ENCODE peak calls at places on chromosomes 4 and X, in four cellular contexts. P, K, R and U are unnamed samples.
A peak's percentile ranks its signal among the peaks of the same experiment; 100 is the strongest.

GRCh38 chrX:1534321-1535168 is 2.4 kb downstream of the P2RY8 start:
- DNase-seq in P (no peak), K (no peak), R (no peak), U (no peak)

GRCh38 chrX:22196151-22196550 is 76.6 kb upstream of the CBLL2 start:
- DNase-seq in P (no peak), K (no peak), R (no peak), U (no peak)

GRCh38 chr4:55528495-55528894 is 18.2 kb downstream of the CLOCK start:
- DNase-seq in P (no peak), K (no peak), R (no peak), U (no peak)

GRCh38 chr4:127045872-127046271 is 586.9 kb upstream of the INTU start:
- DNase-seq in P (no peak), K (no peak), R (no peak), U (no peak)

GRCh38 chrX:10023821-10024220 is 56.7 kb downstream of the CLDN34 start:
- DNase-seq in P (no peak), K (no peak), R (no peak), U (no peak)

GRCh38 chrX:63735882-63736281 is 49.1 kb downstream of the ARHGEF9 start:
- DNase-seq in P (peak; percentile 56), K (no peak), R (no peak), U (no peak)

GRCh38 chr4:117326091-117326490 is 240.7 kb upstream of the TRAM1L1 start:
- DNase-seq in P (no peak), K (no peak), R (no peak), U (no peak)

GRCh38 chr4:147094228-147094627 is 148.6 kb upstream of the TTC29 start:
- DNase-seq in P (no peak), K (no peak), R (no peak), U (no peak)

GRCh38 chrX:129733335-129733734 is 5.4 kb upstream of the XPNPEP2 start:
- DNase-seq in P (no peak), K (no peak), R (no peak), U (no peak)

GRCh38 chrX:149114874-149115273 is 390.2 kb downstream of the IDS start:
- DNase-seq in P (no peak), K (no peak), R (no peak), U (no peak)

GRCh38 chr4:54228563-54229501 is at the start of gene PDGFRA:
- DNase-seq in P (peak; percentile 85), K (no peak), R (no peak), U (no peak)

GRCh38 chr4:7051905-7052304 is 8.7 kb downstream of the TADA2B start:
- DNase-seq in P (no peak), K (no peak), R (no peak), U (no peak)

GRCh38 chr4:94649381-94650128 is 108.2 kb upstream of the BMPR1B start:
- DNase-seq in P (no peak), K (no peak), R (no peak), U (no peak)
- H3K4me3 ChIP-seq in P (no peak overlapping the region), K (no peak overlapping the region), R (no peak overlapping the region), U (peak overlapping the region; percentile 23)

GRCh38 chr4:183571350-183572076 is 66.7 kb downstream of the ING2 start:
- DNase-seq in P (no peak), K (no peak), R (peak; percentile 18), U (peak; percentile 19)
- H3K4me3 ChIP-seq in P (no peak overlapping the region), K (no peak overlapping the region), R (no peak overlapping the region), U (peak overlapping the region; percentile 25)

GRCh38 chr4:38985363-38986065 is 46.7 kb downstream of the TMEM156 start:
- DNase-seq in P (no peak), K (no peak), R (no peak), U (no peak)
- H3K4me3 ChIP-seq in P (no peak overlapping the region), K (no peak overlapping the region), R (no peak overlapping the region), U (no peak overlapping the region)

DNA sequence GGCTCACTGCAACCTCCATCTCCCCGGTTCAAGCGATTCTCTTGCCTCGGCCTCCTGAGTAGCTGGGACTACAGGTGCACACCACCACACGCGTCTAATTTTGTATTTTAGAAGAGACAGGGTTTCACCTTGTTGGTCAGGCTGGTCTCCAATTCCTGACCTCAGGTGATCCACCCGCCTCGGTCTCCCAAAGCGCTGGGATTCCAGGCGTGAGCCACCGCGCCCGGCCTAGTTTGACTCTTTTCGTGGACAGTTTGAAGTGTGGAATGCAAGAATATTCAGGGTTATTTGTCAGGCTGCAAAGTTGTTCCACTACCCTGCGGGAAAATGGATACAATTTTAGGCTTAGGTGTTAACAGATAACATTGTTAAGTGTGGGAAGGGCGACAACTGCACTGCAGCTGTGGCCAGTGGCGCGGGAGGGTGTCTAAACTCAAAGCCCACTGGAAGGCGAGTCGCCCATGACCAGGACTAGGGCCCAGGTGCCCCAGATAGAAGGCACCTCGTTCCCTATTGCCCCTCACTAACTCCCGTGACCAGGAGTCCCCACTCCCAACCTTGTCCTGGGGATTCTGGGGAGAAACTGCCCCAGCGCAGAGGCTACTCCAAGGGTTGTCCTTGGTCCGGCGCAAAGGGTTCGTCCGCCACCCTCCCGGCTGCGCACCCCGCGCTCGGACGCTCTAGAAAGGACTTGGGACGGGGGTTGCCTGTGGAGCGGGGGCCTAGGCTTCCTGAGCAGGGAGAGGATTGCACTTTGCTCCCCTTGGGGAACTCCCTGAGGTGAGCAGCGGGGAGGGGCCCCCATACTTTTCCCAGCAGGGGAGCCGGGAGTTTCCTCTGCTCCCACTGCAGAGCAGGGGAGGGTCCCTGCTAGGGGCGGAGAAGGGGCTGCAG is 1.1 kb upstream of the CD99 start:
- DNase-seq in P (no peak), K (no peak), R (no peak), U (no peak)
- H3K4me3 ChIP-seq in P (peak overlapping the region; percentile 92), K (peak overlapping the region; percentile 75), R (no peak overlapping the region), U (peak overlapping the region; percentile 82)

GRCh38 chrX:41449615-41450014 is 2.5 kb downstream of the NYX start:
- DNase-seq in P (no peak), K (no peak), R (no peak), U (no peak)
- H3K4me3 ChIP-seq in P (peak overlapping the region; percentile 49), K (no peak overlapping the region), R (no peak overlapping the region), U (peak overlapping the region; percentile 1)

GRCh38 chr4:39933689-39934590 is 43.8 kb downstream of the PDS5A start:
- DNase-seq in P (no peak), K (no peak), R (no peak), U (no peak)

GRCh38 chr4:39928538-39928937 is 49.2 kb downstream of the PDS5A start:
- DNase-seq in P (no peak), K (no peak), R (no peak), U (no peak)

GRCh38 chr4:39931441-39931901 is 46.2 kb downstream of the PDS5A start:
- DNase-seq in P (no peak), K (no peak), R (no peak), U (no peak)

GRCh38 chr4:39936565-39937418 is 40.9 kb downstream of the PDS5A start:
- DNase-seq in P (no peak), K (no peak), R (peak; percentile 23), U (no peak)

GRCh38 chr4:39932776-39933402 is 44.8 kb downstream of the PDS5A start:
- DNase-seq in P (no peak), K (no peak), R (no peak), U (no peak)
- H3K4me3 ChIP-seq in P (no peak overlapping the region), K (no peak overlapping the region), R (no peak overlapping the region), U (no peak overlapping the region)

GRCh38 chrX:72308209-72308565 is 2.5 kb upstream of the CITED1 start:
- DNase-seq in P (no peak), K (no peak), R (no peak), U (no peak)
- H3K4me3 ChIP-seq in P (peak overlapping the region; percentile 71), K (no peak overlapping the region), R (no peak overlapping the region), U (peak overlapping the region; percentile 34)

DNA sequence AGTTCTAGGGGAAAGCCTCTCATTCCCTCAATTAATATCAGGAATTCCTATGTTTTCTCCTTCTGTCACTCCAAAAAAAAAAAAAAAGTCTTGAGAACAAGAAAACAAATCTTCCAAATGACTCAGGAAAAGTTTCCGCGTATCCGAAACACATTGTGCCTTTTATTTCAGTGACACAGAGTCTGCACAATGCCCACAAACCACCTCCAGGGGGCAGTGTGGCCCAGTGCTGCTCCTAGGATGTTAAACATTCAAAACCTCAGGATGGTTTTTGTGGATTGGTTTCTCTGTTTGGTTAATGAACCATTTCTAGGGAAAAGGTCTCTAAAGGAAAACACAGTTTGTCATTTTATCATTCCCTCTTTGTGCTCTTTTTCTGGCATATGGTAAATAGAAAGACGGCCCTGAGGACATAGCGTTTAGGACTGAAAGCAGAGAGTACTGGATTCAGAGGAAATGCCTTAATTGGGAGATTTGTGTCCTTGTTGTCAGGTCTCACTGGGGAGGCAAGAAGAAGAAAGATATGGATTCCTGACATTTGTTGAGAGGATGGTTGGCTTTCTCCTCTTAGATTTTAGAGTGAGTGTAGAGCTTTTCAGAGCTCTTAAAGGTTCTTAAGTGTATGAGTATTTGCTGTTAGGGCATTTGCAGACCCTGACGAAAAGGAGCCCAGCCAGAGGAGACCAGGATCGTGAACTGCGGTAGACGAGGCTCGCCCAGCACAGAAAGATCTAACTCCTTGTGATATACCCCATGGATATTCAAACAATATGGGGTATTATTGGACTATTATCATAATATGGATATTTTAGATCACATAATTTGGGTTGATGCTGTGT is 65.7 kb upstream of the MAP9 start:
- DNase-seq in P (peak; percentile 82), K (peak; percentile 49), R (peak; percentile 33), U (peak; percentile 15)
- H3K4me3 ChIP-seq in P (peak overlapping the region; percentile 42), K (peak overlapping the region; percentile 37), R (no peak overlapping the region), U (peak overlapping the region; percentile 39)

DNA sequence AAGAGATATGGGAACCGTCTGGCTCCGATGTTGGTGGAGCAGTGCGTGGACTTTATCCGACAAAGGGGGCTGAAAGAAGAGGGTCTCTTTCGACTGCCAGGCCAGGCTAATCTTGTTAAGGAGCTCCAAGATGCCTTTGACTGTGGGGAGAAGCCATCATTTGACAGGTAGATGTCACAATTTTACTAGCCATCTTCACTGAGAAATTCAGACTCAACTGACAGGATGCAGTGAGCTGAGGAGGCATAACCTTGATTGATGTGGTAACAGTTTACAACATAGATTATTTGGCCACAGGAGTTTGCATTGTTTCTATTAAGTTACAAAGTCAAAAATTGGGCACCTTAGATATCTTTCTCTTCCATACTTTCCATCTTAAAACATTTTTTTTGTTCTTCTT is 417.7 kb downstream of the MAPK10 start:
- DNase-seq in P (no peak), K (no peak), R (no peak), U (no peak)
- H3K4me3 ChIP-seq in P (no peak overlapping the region), K (no peak overlapping the region), R (no peak overlapping the region), U (no peak overlapping the region)

GRCh38 chrX:105821471-105822081 is 763 bp upstream of the NRK start:
- DNase-seq in P (no peak), K (no peak), R (peak; percentile 61), U (no peak)
- H3K4me3 ChIP-seq in P (peak overlapping the region; percentile 58), K (no peak overlapping the region), R (peak overlapping the region; percentile 42), U (no peak overlapping the region)